ENCODE peak calls at places on chromosome 5, in five cellular contexts. I, Q, T, J and C are unnamed samples.

GRCh38 chr5:165525268-165525667 is 2019.8 kb downstream of the MAT2B start:
- DNase-seq in I (no peak), Q (no peak), T (peak; percentile 75), J (no peak), C (no peak)

GRCh38 chr5:53151713-53152458 is 42.3 kb upstream of the MOCS2 start:
- DNase-seq in I (no peak), Q (no peak), T (peak; percentile 88), J (no peak), C (no peak)

GRCh38 chr5:82396871-82397514 is 118.8 kb upstream of the RPS23 start:
- DNase-seq in I (peak; percentile 23), Q (no peak), T (peak; percentile 99), J (peak; percentile 42), C (peak; percentile 83)

GRCh38 chr5:16879650-16880049 is 56.4 kb downstream of the MYO10 start:
- DNase-seq in I (no peak), Q (no peak), T (no peak), J (no peak), C (no peak)

GRCh38 chr5:51072937-51073336 is 310.3 kb upstream of the ISL1 start:
- DNase-seq in I (no peak), Q (no peak), T (no peak), J (no peak), C (no peak)

GRCh38 chr5:44089419-44090125 is 299.6 kb downstream of the FGF10 start:
- DNase-seq in I (no peak), Q (no peak), T (no peak), J (no peak), C (no peak)

GRCh38 chr5:1293997-1294838 is 650 bp downstream of the TERT start:
- DNase-seq in I (no peak), Q (peak; percentile 66), T (no peak), J (no peak), C (no peak)

GRCh38 chr5:100900142-100900795 is 2.8 kb downstream of the ST8SIA4 start:
- DNase-seq in I (no peak), Q (peak; percentile 46), T (peak; percentile 56), J (peak; percentile 51), C (peak; percentile 62)

GRCh38 chr5:150485770-150486401 is 22.0 kb upstream of the NDST1 start:
- DNase-seq in I (peak; percentile 82), Q (peak; percentile 46), T (peak; percentile 64), J (peak; percentile 64), C (peak; percentile 91)

GRCh38 chr5:14240366-14240765 is 97.2 kb downstream of the TRIO start:
- DNase-seq in I (no peak), Q (no peak), T (peak; percentile 36), J (no peak), C (no peak)
- H3K4me1 ChIP-seq in I (peaks cover 80% of the 10 kb centered on the region), Q (peaks cover 13% of the 10 kb centered on the region), T (peaks cover 25% of the 10 kb centered on the region), J (no peaks in the 10 kb centered on the region), C (peaks cover 34% of the 10 kb centered on the region)

DNA sequence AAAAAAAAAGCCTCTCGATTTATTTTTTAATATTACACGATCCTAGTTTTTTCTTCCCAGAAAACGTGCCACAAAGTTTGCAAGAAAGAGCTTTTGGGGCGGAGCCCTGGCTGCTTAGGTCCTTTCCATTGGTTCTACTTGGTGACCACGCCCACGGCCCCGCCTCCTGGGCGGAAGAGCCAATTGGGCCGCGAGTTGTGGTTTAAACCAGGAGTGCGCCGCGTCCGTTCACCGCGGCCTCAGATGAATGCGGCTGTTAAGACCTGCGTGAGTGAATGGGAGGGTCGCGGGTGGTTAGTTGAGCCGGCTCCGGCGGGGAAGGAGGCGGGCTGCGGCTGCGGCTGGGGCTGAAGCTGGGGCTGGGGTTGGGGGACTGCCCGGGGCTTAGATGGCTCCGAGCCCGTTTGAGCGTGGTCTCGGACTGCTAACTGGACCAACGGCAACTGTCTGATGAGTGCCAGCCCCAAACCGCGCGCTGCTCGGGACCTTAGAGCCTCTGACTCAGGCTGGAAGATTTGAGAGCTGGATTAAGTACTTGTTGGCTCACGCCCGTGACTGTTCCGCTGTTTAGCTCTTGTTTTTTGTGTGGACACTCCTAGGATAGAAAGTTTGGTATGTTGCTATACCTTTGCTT is at the start of gene PTTG1:
- DNase-seq in I (peak; percentile 87), Q (peak; percentile 97), T (peak; percentile 98), J (peak; percentile 99), C (peak; percentile 96)
- TF ChIP-seq CTCF in I (no peak), Q (no peak), T (no peak), J (no peak), C (no peak)

GRCh38 chr5:2674456-2674855 is 77.0 kb downstream of the IRX2 start:
- DNase-seq in I (no peak), Q (no peak), T (no peak), J (no peak), C (no peak)
- H3K9me3 ChIP-seq in I (no peaks in the 10 kb centered on the region), Q (peaks cover 5% of the 10 kb centered on the region), T (no peaks in the 10 kb centered on the region), J (peaks cover 5% of the 10 kb centered on the region), C (peaks cover 5% of the 10 kb centered on the region)

DNA sequence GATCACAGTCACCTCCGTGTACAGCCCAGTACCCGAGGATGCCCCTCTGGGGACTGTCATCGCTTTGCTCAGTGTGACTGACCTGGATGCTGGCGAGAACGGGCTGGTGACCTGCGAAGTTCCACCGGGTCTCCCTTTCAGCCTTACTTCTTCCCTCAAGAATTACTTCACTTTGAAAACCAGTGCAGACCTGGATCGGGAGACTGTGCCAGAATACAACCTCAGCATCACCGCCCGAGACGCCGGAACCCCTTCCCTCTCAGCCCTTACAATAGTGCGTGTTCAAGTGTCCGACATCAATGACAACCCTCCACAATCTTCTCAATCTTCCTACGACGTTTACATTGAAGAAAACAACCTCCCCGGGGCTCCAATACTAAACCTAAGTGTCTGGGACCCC is 1.4 kb downstream of the PCDHGC3 start:
- DNase-seq in I (no peak), Q (no peak), T (no peak), J (no peak), C (no peak)
- H3K4me1 ChIP-seq in I (no peaks in the 10 kb centered on the region), Q (peaks cover 2% of the 10 kb centered on the region), T (no peaks in the 10 kb centered on the region), J (peaks cover 10% of the 10 kb centered on the region), C (peaks cover 25% of the 10 kb centered on the region)

DNA sequence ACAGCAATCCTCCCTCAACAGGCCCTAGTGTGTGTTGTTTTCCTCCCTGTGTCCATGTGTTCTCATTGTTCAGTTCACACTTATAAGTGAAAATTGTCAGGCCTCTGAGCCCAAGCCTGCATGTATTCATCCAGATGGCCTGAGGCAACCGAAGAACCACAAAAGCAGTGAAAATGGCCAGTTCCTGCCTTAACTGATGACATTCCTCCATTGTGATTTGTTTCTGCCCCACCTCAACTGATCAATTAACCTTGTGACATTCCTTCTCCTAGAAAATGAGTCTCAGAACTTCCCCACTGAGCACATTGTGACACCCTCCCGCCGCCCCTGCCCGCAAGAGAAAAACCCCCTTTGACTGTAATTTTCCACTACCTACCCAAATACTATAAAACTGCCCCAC is 17.4 kb upstream of the TRPC7 start:
- DNase-seq in I (no peak), Q (no peak), T (no peak), J (no peak), C (no peak)
- TF ChIP-seq CTCF in I (no peak), Q (no peak), T (no peak), J (no peak), C (no peak)

DNA sequence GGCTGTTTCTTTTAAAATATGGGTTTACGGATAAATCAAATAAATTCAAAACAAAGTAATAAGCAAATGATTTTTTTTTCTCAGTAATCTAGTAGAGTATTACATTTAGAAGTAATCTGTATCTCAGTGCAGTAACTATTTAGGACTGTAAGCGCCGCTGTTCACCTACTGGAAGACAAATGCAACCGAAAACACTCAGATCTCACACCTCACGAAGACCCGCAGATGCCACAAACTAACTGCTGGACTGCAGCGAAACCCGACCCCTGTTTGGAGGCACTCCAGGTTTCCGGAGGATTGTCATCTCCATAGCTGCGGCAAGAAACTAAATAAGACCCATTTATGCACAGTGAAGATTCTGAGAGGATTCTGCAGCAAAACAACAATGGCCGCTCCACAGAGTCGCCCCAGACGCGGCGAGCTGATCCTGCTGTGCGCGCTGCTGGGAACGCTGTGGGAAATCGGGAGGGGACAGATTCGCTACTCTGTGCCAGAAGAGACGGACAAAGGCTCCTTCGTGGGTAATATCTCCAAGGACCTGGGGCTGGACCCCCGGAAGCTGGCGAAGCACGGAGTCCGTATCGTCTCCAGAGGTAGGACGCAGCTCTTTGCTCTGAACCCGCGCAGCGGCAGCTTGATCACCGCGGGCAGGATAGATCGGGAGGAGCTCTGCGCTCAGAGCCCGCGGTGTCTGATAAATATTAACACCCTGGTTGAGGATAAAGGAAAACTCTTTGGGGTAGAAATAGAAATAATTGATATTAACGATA is at the start of gene PCDHGA8:
- DNase-seq in I (no peak), Q (no peak), T (no peak), J (no peak), C (no peak)
- H3K9me3 ChIP-seq in I (peaks cover 68% of the 10 kb centered on the region), Q (peaks cover 53% of the 10 kb centered on the region), T (peaks cover 7% of the 10 kb centered on the region), J (peaks cover 77% of the 10 kb centered on the region), C (peaks cover 73% of the 10 kb centered on the region)

GRCh38 chr5:139481122-139481533 is 1.4 kb downstream of the STING1 start:
- DNase-seq in I (no peak), Q (no peak), T (peak; percentile 63), J (no peak), C (peak; percentile 70)
- H3K4me1 ChIP-seq in I (peaks cover 7% of the 10 kb centered on the region), Q (no peaks in the 10 kb centered on the region), T (peaks cover 41% of the 10 kb centered on the region), J (peaks cover 15% of the 10 kb centered on the region), C (peaks cover 11% of the 10 kb centered on the region)

DNA sequence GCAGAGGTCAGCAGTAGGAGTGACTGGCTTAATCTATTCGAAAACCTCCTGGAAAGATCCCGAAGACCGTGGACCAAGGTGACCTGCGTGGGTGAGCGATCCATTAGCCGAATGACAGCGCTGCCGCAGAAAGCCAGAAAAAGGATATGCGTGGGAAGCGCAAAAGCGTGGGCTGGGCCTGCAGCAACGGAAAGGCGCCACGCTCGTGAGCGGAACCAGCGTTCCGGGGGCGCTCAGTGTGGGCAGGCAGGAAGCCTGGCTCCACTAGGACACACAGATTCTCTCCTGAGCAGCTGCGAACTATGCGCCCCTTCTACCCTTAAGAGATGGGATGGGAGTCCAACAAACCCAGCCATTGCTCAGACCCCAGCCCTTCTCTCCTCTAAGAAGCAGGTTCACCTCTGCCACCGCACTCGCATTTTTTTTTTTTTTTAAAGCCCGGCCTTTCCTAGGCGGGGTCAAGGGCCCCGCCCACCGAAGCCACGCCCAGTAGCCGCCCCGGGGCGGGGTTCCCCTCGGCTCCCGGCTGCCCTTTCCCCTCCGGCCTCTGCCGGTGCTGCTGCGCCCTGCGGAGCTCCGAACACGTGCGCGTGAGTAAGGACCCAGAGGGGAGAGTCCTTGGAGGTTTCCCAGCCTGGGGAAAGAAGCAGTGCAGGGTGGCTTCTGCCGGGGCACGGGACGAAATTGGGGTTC is 19.8 kb upstream of the MATR3 start:
- DNase-seq in I (peak; percentile 93), Q (peak; percentile 90), T (peak; percentile 91), J (peak; percentile 93), C (peak; percentile 98)
- TF ChIP-seq CTCF in I (no peak), Q (no peak), T (no peak), J (peak; percentile 27), C (peak; percentile 58)

GRCh38 chr5:181070523-181070922 is 30.5 kb downstream of the BTNL9 start:
- DNase-seq in I (no peak), Q (no peak), T (no peak), J (no peak), C (no peak)
- H3K9me3 ChIP-seq in I (peaks cover 2% of the 10 kb centered on the region), Q (no peaks in the 10 kb centered on the region), T (no peaks in the 10 kb centered on the region), J (no peaks in the 10 kb centered on the region), C (peaks cover 2% of the 10 kb centered on the region)